ENCODE peak calls at places on chromosomes 12 and 14, in four cellular contexts. E, X, H and I are unnamed samples.

GRCh38 chr12:1835178-1836131 is 15.1 kb downstream of the LRTM2 start:
- DNase-seq in E (no peak), X (no peak), H (peak), I (no peak)

GRCh38 chr14:89304972-89305703 is 111.9 kb downstream of the FOXN3 start:
- DNase-seq in E (no peak), X (peak), H (peak), I (peak)

GRCh38 chr12:93441111-93441616 is 583 bp downstream of the UBE2N start:
- DNase-seq in E (no peak), X (no peak), H (peak), I (no peak)

GRCh38 chr14:49992901-49993335 is 100.0 kb downstream of the ARF6 start:
- DNase-seq in E (no peak), X (no peak), H (no peak), I (no peak)

GRCh38 chr14:78863143-78863542 is 693.0 kb downstream of the NRXN3 start:
- DNase-seq in E (no peak), X (no peak), H (no peak), I (no peak)

GRCh38 chr14:31479026-31479425 is 8.8 kb downstream of the GPR33 start:
- DNase-seq in E (no peak), X (no peak), H (no peak), I (no peak)

GRCh38 chr14:100532916-100533630 is 54.1 kb downstream of the BEGAIN start:
- DNase-seq in E (peak), X (no peak), H (no peak), I (no peak)

GRCh38 chr12:57835366-57836288 is 10.9 kb downstream of the CTDSP2 start:
- DNase-seq in E (no peak), X (no peak), H (no peak), I (no peak)

GRCh38 chr14:88478931-88479330 is 75.9 kb downstream of the PTPN21 start:
- DNase-seq in E (no peak), X (no peak), H (no peak), I (no peak)

GRCh38 chr12:47156167-47156736 is 76.5 kb upstream of the AMIGO2 start:
- DNase-seq in E (no peak), X (no peak), H (no peak), I (no peak)

GRCh38 chr12:1808798-1809480 is 11.4 kb upstream of the LRTM2 start:
- DNase-seq in E (no peak), X (no peak), H (no peak), I (no peak)